ENCODE peak calls at places on chromosomes 5 and 9, in ten cellular contexts. One of them, this sample, is unnamed. For H3K9me3, the result is how much of the 10 kb centered on the place peaks cover.

GRCh38 chr5:91641730-91642350 is 258.7 kb upstream of the ARRDC3 start:
- DNase-seq in endothelial cell of umbilical vein: peak
- DNase-seq in HCT116: peak
- DNase-seq in IMR-90: peak
- DNase-seq in fibroblast of lung: peak
- DNase-seq in endodermal cell: no peak
- DNase-seq in suprapubic skin: no peak
- DNase-seq in right lobe of liver: no peak
- DNase-seq in colonic mucosa: no peak
- DNase-seq in PC-3: peak
- DNase-seq in this sample: no peak

GRCh38 chr5:122515709-122516431 is 203.8 kb downstream of the SNCAIP start:
- DNase-seq in endothelial cell of umbilical vein: peak
- DNase-seq in HCT116: peak
- DNase-seq in IMR-90: peak
- DNase-seq in fibroblast of lung: peak
- DNase-seq in endodermal cell: peak
- DNase-seq in suprapubic skin: no peak
- DNase-seq in right lobe of liver: peak
- DNase-seq in colonic mucosa: no peak
- DNase-seq in PC-3: peak
- DNase-seq in this sample: no peak

GRCh38 chr5:72705178-72705577 is 111.3 kb upstream of the TNPO1 start:
- DNase-seq in endothelial cell of umbilical vein: no peak
- DNase-seq in HCT116: no peak
- DNase-seq in IMR-90: no peak
- DNase-seq in fibroblast of lung: no peak
- DNase-seq in endodermal cell: no peak
- DNase-seq in suprapubic skin: no peak
- DNase-seq in right lobe of liver: no peak
- DNase-seq in colonic mucosa: no peak
- DNase-seq in PC-3: no peak
- DNase-seq in this sample: no peak

GRCh38 chr5:177389368-177390169 is 5.3 kb downstream of the SLC34A1 start:
- DNase-seq in endothelial cell of umbilical vein: no peak
- DNase-seq in HCT116: peak
- DNase-seq in IMR-90: peak
- DNase-seq in fibroblast of lung: peak
- DNase-seq in endodermal cell: no peak
- DNase-seq in suprapubic skin: peak
- DNase-seq in right lobe of liver: no peak
- DNase-seq in colonic mucosa: peak
- DNase-seq in PC-3: peak
- DNase-seq in this sample: peak

GRCh38 chr9:112819635-112820496 is 69.3 kb downstream of the SNX30 start:
- DNase-seq in endothelial cell of umbilical vein: peak
- DNase-seq in HCT116: peak
- DNase-seq in IMR-90: peak
- DNase-seq in fibroblast of lung: peak
- DNase-seq in endodermal cell: peak
- DNase-seq in suprapubic skin: no peak
- DNase-seq in right lobe of liver: no peak
- DNase-seq in colonic mucosa: peak
- DNase-seq in PC-3: peak
- DNase-seq in this sample: no peak

GRCh38 chr9:137972988-137973470 is 95.4 kb downstream of the CACNA1B start:
- DNase-seq in endothelial cell of umbilical vein: no peak
- DNase-seq in HCT116: no peak
- DNase-seq in IMR-90: no peak
- DNase-seq in fibroblast of lung: no peak
- DNase-seq in endodermal cell: peak
- DNase-seq in suprapubic skin: no peak
- DNase-seq in right lobe of liver: no peak
- DNase-seq in colonic mucosa: no peak
- DNase-seq in PC-3: no peak
- DNase-seq in this sample: no peak

GRCh38 chr5:17882760-17883488 is 248.7 kb downstream of the TAF11L14 start:
- DNase-seq in endothelial cell of umbilical vein: no peak
- DNase-seq in HCT116: no peak
- DNase-seq in IMR-90: no peak
- DNase-seq in fibroblast of lung: no peak
- DNase-seq in endodermal cell: peak
- DNase-seq in suprapubic skin: no peak
- DNase-seq in right lobe of liver: no peak
- DNase-seq in colonic mucosa: no peak
- DNase-seq in PC-3: peak
- DNase-seq in this sample: peak

GRCh38 chr9:5408596-5408995 is 29.1 kb downstream of the PLGRKT start:
- DNase-seq in endothelial cell of umbilical vein: no peak
- DNase-seq in HCT116: no peak
- DNase-seq in IMR-90: no peak
- DNase-seq in fibroblast of lung: no peak
- DNase-seq in endodermal cell: no peak
- DNase-seq in suprapubic skin: no peak
- DNase-seq in right lobe of liver: no peak
- DNase-seq in colonic mucosa: no peak
- DNase-seq in PC-3: no peak
- DNase-seq in this sample: no peak

GRCh38 chr9:72540348-72540873 is 19.0 kb downstream of the TMC1 start:
- DNase-seq in endothelial cell of umbilical vein: no peak
- DNase-seq in HCT116: no peak
- DNase-seq in IMR-90: peak
- DNase-seq in fibroblast of lung: peak
- DNase-seq in endodermal cell: no peak
- DNase-seq in suprapubic skin: no peak
- DNase-seq in right lobe of liver: no peak
- DNase-seq in colonic mucosa: no peak
- DNase-seq in PC-3: peak
- DNase-seq in this sample: no peak

GRCh38 chr9:30065888-30066287 is 2318.6 kb upstream of the ACO1 start:
- DNase-seq in endothelial cell of umbilical vein: no peak
- DNase-seq in HCT116: peak
- DNase-seq in IMR-90: no peak
- DNase-seq in fibroblast of lung: no peak
- DNase-seq in endodermal cell: no peak
- DNase-seq in suprapubic skin: no peak
- DNase-seq in right lobe of liver: no peak
- DNase-seq in colonic mucosa: no peak
- DNase-seq in PC-3: peak
- DNase-seq in this sample: no peak

GRCh38 chr5:34762321-34762871 is 76.6 kb upstream of the TTC23L start:
- DNase-seq in endothelial cell of umbilical vein: peak
- DNase-seq in HCT116: no peak
- DNase-seq in IMR-90: peak
- DNase-seq in fibroblast of lung: peak
- DNase-seq in endodermal cell: no peak
- DNase-seq in suprapubic skin: no peak
- DNase-seq in right lobe of liver: no peak
- DNase-seq in colonic mucosa: no peak
- DNase-seq in PC-3: no peak
- DNase-seq in this sample: no peak

GRCh38 chr9:107102011-107102410 is 181.1 kb upstream of the RAD23B start:
- DNase-seq in endothelial cell of umbilical vein: no peak
- DNase-seq in HCT116: no peak
- DNase-seq in IMR-90: no peak
- DNase-seq in fibroblast of lung: no peak
- DNase-seq in endodermal cell: no peak
- DNase-seq in suprapubic skin: no peak
- DNase-seq in right lobe of liver: no peak
- DNase-seq in colonic mucosa: no peak
- DNase-seq in PC-3: no peak
- DNase-seq in this sample: no peak

GRCh38 chr5:132003170-132003744 is 8.2 kb downstream of the ACSL6 start:
- DNase-seq in endothelial cell of umbilical vein: no peak
- DNase-seq in HCT116: no peak
- DNase-seq in IMR-90: peak
- DNase-seq in fibroblast of lung: peak
- DNase-seq in endodermal cell: peak
- DNase-seq in suprapubic skin: no peak
- DNase-seq in right lobe of liver: no peak
- DNase-seq in colonic mucosa: no peak
- DNase-seq in PC-3: no peak
- DNase-seq in this sample: peak

GRCh38 chr5:10333154-10334006 is 20.1 kb upstream of the MARCHF6 start:
- DNase-seq in endothelial cell of umbilical vein: peak
- DNase-seq in HCT116: no peak
- DNase-seq in IMR-90: peak
- DNase-seq in fibroblast of lung: peak
- DNase-seq in endodermal cell: peak
- DNase-seq in suprapubic skin: no peak
- DNase-seq in right lobe of liver: peak
- DNase-seq in colonic mucosa: peak
- DNase-seq in PC-3: peak
- DNase-seq in this sample: no peak

GRCh38 chr5:176388003-176388340 is 426 bp downstream of the NOP16 start:
- DNase-seq in endothelial cell of umbilical vein: no peak
- DNase-seq in HCT116: no peak
- DNase-seq in IMR-90: peak
- DNase-seq in fibroblast of lung: peak
- DNase-seq in endodermal cell: peak
- DNase-seq in suprapubic skin: no peak
- DNase-seq in right lobe of liver: no peak
- DNase-seq in colonic mucosa: no peak
- DNase-seq in PC-3: peak
- DNase-seq in this sample: no peak

GRCh38 chr9:113955076-113955752 is 79.1 kb downstream of the ZNF618 start:
- DNase-seq in endothelial cell of umbilical vein: peak
- DNase-seq in HCT116: no peak
- DNase-seq in IMR-90: peak
- DNase-seq in fibroblast of lung: peak
- DNase-seq in endodermal cell: no peak
- DNase-seq in suprapubic skin: no peak
- DNase-seq in right lobe of liver: no peak
- DNase-seq in colonic mucosa: no peak
- DNase-seq in PC-3: no peak
- DNase-seq in this sample: no peak

GRCh38 chr5:157454273-157454672 is 5.7 kb upstream of the NIPAL4 start:
- DNase-seq in endothelial cell of umbilical vein: no peak
- DNase-seq in HCT116: no peak
- DNase-seq in IMR-90: no peak
- DNase-seq in fibroblast of lung: no peak
- DNase-seq in endodermal cell: no peak
- DNase-seq in suprapubic skin: no peak
- DNase-seq in right lobe of liver: no peak
- DNase-seq in colonic mucosa: no peak
- DNase-seq in PC-3: no peak
- DNase-seq in this sample: no peak

GRCh38 chr5:175219256-175219835 is 224.6 kb downstream of the DRD1 start:
- DNase-seq in endothelial cell of umbilical vein: no peak
- DNase-seq in HCT116: no peak
- DNase-seq in IMR-90: no peak
- DNase-seq in fibroblast of lung: peak
- DNase-seq in endodermal cell: no peak
- DNase-seq in suprapubic skin: no peak
- DNase-seq in right lobe of liver: no peak
- DNase-seq in colonic mucosa: no peak
- DNase-seq in PC-3: no peak
- DNase-seq in this sample: no peak
- H3K9me3 ChIP-seq in endothelial cell of umbilical vein: under half
- H3K9me3 ChIP-seq in HCT116: under half
- H3K9me3 ChIP-seq in IMR-90: under half
- H3K9me3 ChIP-seq in fibroblast of lung: under half
- H3K9me3 ChIP-seq in endodermal cell: under half
- H3K9me3 ChIP-seq in suprapubic skin: under half
- H3K9me3 ChIP-seq in right lobe of liver: under half
- H3K9me3 ChIP-seq in colonic mucosa: under half
- H3K9me3 ChIP-seq in PC-3: under half
- H3K9me3 ChIP-seq in this sample: under half

DNA sequence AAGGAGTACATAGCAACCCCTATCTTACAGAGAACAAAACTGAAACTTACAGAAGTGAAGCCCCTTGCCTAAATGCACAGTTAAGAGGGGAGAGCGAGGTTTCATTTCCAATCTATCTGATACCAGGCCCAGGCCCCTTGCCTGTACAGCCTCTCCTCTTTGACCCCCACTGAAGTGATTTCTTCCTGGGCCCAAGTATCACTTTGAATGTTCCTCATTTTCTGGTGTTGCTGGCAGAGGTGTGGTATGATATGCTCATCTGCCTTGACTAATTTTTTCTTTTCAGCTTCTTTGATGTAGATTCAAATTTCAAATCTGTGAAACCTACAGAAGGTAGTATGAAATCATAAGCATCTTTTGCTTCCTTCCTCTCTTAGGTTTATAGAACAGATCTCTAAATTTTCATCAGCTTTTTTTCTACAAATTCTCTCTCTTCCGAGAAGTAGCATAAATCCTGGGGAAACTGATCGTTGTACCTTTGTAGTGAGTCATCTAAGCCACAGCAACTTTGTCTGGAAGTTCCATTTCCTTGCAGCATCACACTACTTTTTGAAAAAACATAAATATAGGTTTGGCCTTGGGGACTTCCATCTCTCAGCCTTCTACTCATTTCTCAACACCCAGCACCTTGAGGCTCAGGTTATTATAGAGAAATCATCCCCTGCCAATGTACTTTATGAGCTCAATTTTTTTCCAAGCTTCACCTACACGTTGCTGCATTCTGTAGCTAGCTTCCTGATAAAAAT is 402.4 kb upstream of the PTGER4 start:
- DNase-seq in endothelial cell of umbilical vein: no peak
- DNase-seq in HCT116: no peak
- DNase-seq in IMR-90: no peak
- DNase-seq in fibroblast of lung: no peak
- DNase-seq in endodermal cell: no peak
- DNase-seq in suprapubic skin: no peak
- DNase-seq in right lobe of liver: no peak
- DNase-seq in colonic mucosa: no peak
- DNase-seq in PC-3: no peak
- DNase-seq in this sample: no peak
- H3K27ac ChIP-seq in endothelial cell of umbilical vein: no peak
- H3K27ac ChIP-seq in HCT116: no peak
- H3K27ac ChIP-seq in IMR-90: no peak
- H3K27ac ChIP-seq in fibroblast of lung: no peak
- H3K27ac ChIP-seq in endodermal cell: no peak
- H3K27ac ChIP-seq in suprapubic skin: no peak
- H3K27ac ChIP-seq in right lobe of liver: no peak
- H3K27ac ChIP-seq in colonic mucosa: no peak
- H3K27ac ChIP-seq in PC-3: no peak
- H3K27ac ChIP-seq in this sample: no peak

GRCh38 chr5:43753069-43753468 is 150.1 kb downstream of the NNT start:
- DNase-seq in endothelial cell of umbilical vein: no peak
- DNase-seq in HCT116: no peak
- DNase-seq in IMR-90: no peak
- DNase-seq in fibroblast of lung: no peak
- DNase-seq in endodermal cell: no peak
- DNase-seq in suprapubic skin: no peak
- DNase-seq in right lobe of liver: no peak
- DNase-seq in colonic mucosa: no peak
- DNase-seq in PC-3: no peak
- DNase-seq in this sample: no peak

GRCh38 chr5:43750809-43751208 is 147.8 kb downstream of the NNT start:
- DNase-seq in endothelial cell of umbilical vein: no peak
- DNase-seq in HCT116: no peak
- DNase-seq in IMR-90: no peak
- DNase-seq in fibroblast of lung: no peak
- DNase-seq in endodermal cell: no peak
- DNase-seq in suprapubic skin: no peak
- DNase-seq in right lobe of liver: no peak
- DNase-seq in colonic mucosa: no peak
- DNase-seq in PC-3: no peak
- DNase-seq in this sample: no peak
- H3K9me3 ChIP-seq in endothelial cell of umbilical vein: under half
- H3K9me3 ChIP-seq in HCT116: under half
- H3K9me3 ChIP-seq in IMR-90: under half
- H3K9me3 ChIP-seq in fibroblast of lung: under half
- H3K9me3 ChIP-seq in endodermal cell: under half
- H3K9me3 ChIP-seq in suprapubic skin: under half
- H3K9me3 ChIP-seq in right lobe of liver: under half
- H3K9me3 ChIP-seq in colonic mucosa: under half
- H3K9me3 ChIP-seq in PC-3: under half
- H3K9me3 ChIP-seq in this sample: under half

GRCh38 chr5:54669285-54669684 is 151.7 kb downstream of the SNX18 start:
- DNase-seq in endothelial cell of umbilical vein: peak
- DNase-seq in HCT116: no peak
- DNase-seq in IMR-90: peak
- DNase-seq in fibroblast of lung: peak
- DNase-seq in endodermal cell: no peak
- DNase-seq in suprapubic skin: no peak
- DNase-seq in right lobe of liver: no peak
- DNase-seq in colonic mucosa: no peak
- DNase-seq in PC-3: no peak
- DNase-seq in this sample: no peak
- H3K27ac ChIP-seq in endothelial cell of umbilical vein: no peak
- H3K27ac ChIP-seq in HCT116: no peak
- H3K27ac ChIP-seq in IMR-90: peak
- H3K27ac ChIP-seq in fibroblast of lung: no peak
- H3K27ac ChIP-seq in endodermal cell: no peak
- H3K27ac ChIP-seq in suprapubic skin: no peak
- H3K27ac ChIP-seq in right lobe of liver: no peak
- H3K27ac ChIP-seq in colonic mucosa: no peak
- H3K27ac ChIP-seq in PC-3: no peak
- H3K27ac ChIP-seq in this sample: no peak

This sample was measured in RWPE2.